ENCODE peak calls at places on chromosomes 6 and 20, in seven cellular contexts. F is dorsolateral prefrontal cortex, H is brain microvascular endothelial cell, L is fibroblast of villous mesenchyme, K is cardiac fibroblast, W is upper lobe of left lung, S is BE2C. E is an unnamed sample.

GRCh38 chr6:73388800-73389512 is 5.7 kb upstream of the DDX43 start:
- DNase-seq in F (peak; percentile 67), H (peak; percentile 49), L (peak; percentile 54), K (peak; percentile 72), W (peak; percentile 82), S (peak; percentile 61), E (peak; percentile 67)

GRCh38 chr6:77010931-77011542 is 452.3 kb downstream of the HTR1B start:
- DNase-seq in F (no peak), H (no peak), L (no peak), K (no peak), W (peak; percentile 66), S (no peak), E (no peak)

GRCh38 chr6:13445005-13445743 is 42.2 kb downstream of the GFOD1 start:
- DNase-seq in F (no peak), H (peak; percentile 27), L (peak; percentile 65), K (peak; percentile 61), W (no peak), S (peak; percentile 88), E (peak; percentile 81)

GRCh38 chr6:45970326-45970725 is 45.3 kb downstream of the CLIC5 start:
- DNase-seq in F (no peak), H (no peak), L (no peak), K (no peak), W (no peak), S (no peak), E (no peak)

GRCh38 chr20:46826343-46826984 is 68.2 kb upstream of the EYA2 start:
- DNase-seq in F (no peak), H (peak; percentile 46), L (no peak), K (peak; percentile 33), W (no peak), S (no peak), E (peak; percentile 23)

GRCh38 chr6:166904101-166904746 is 52.1 kb downstream of the RNASET2 start:
- DNase-seq in F (no peak), H (peak; percentile 32), L (no peak), K (no peak), W (peak; percentile 58), S (peak; percentile 34), E (peak; percentile 41)

GRCh38 chr6:12802440-12802839 is 85.9 kb downstream of the PHACTR1 start:
- DNase-seq in F (no peak), H (no peak), L (no peak), K (no peak), W (no peak), S (no peak), E (no peak)

GRCh38 chr6:140970485-140970884 is 1162.2 kb upstream of the GJE1 start:
- DNase-seq in F (no peak), H (no peak), L (peak; percentile 38), K (no peak), W (no peak), S (no peak), E (no peak)

GRCh38 chr6:90212274-90212673 is 84.4 kb downstream of the BACH2 start:
- DNase-seq in F (no peak), H (no peak), L (no peak), K (no peak), W (no peak), S (no peak), E (no peak)

GRCh38 chr20:63123326-63123725 is 92.6 kb downstream of the YTHDF1 start:
- DNase-seq in F (no peak), H (no peak), L (no peak), K (no peak), W (peak; percentile 50), S (no peak), E (no peak)

GRCh38 chr6:44731485-44732095 is 344.1 kb downstream of the CDC5L start:
- DNase-seq in F (no peak), H (no peak), L (no peak), K (no peak), W (no peak), S (no peak), E (no peak)

GRCh38 chr6:123715243-123715863 is 78.6 kb upstream of the TRDN start:
- DNase-seq in F (no peak), H (no peak), L (peak; percentile 13), K (peak; percentile 50), W (no peak), S (peak; percentile 17), E (peak; percentile 48)

GRCh38 chr20:6048391-6048790 is 5.5 kb downstream of the LRRN4 start:
- DNase-seq in F (no peak), H (no peak), L (no peak), K (no peak), W (no peak), S (no peak), E (no peak)

GRCh38 chr6:152630832-152631231 is 6.3 kb downstream of the SYNE1 start:
- DNase-seq in F (no peak), H (no peak), L (no peak), K (no peak), W (no peak), S (no peak), E (no peak)

GRCh38 chr20:37680420-37680819 is 13.4 kb upstream of the CTNNBL1 start:
- DNase-seq in F (no peak), H (peak; percentile 15), L (peak; percentile 33), K (peak; percentile 11), W (no peak), S (no peak), E (peak; percentile 29)

GRCh38 chr20:22815206-22815551 is 219.9 kb upstream of the SSTR4 start:
- DNase-seq in F (no peak), H (no peak), L (no peak), K (no peak), W (no peak), S (no peak), E (no peak)

GRCh38 chr20:22819134-22819533 is 216.0 kb upstream of the SSTR4 start:
- DNase-seq in F (no peak), H (no peak), L (peak; percentile 75), K (no peak), W (no peak), S (no peak), E (no peak)

GRCh38 chr20:22814475-22815205 is 220.5 kb upstream of the SSTR4 start:
- DNase-seq in F (no peak), H (no peak), L (peak; percentile 81), K (no peak), W (no peak), S (no peak), E (peak; percentile 80)

GRCh38 chr20:22816016-22816415 is 219.1 kb upstream of the SSTR4 start:
- DNase-seq in F (no peak), H (no peak), L (no peak), K (no peak), W (no peak), S (no peak), E (no peak)

DNA sequence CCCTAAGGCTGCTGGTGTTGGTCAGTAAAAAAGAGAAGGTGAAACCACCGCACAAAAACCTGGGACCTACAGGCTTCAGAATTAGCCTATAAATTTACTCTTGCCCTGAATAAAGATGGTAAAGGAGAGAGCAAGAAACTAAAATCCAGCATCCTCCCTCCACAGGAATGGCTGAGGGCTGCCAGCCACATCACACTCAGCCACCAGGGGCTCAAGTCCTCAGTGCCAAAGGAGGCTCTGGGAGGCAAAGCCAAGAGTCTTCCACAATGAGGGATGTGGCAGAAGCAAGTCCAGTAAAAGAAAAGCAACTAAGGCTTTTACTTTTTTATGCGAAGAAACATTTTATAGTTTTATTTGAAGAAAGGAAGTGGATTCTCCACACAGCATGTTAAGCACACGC is 219.5 kb upstream of the SSTR4 start:
- DNase-seq in F (no peak), H (no peak), L (no peak), K (no peak), W (no peak), S (no peak), E (no peak)
- TF ChIP-seq CTCF in F (no peak), H (peak; percentile 56), L (peak; percentile 18), K (peak; percentile 28), W (no peak), S (no peak), E (peak; percentile 37)

GRCh38 chr20:59175861-59176260 is 12.2 kb downstream of the ZNF831 start:
- DNase-seq in F (no peak), H (no peak), L (no peak), K (no peak), W (no peak), S (no peak), E (no peak)
- H3K4me3 ChIP-seq in F (no peak overlapping the region), H (no peak overlapping the region), L (no peak overlapping the region), K (no peak overlapping the region), W (no peak overlapping the region), S (no peak overlapping the region), E (no peak overlapping the region)

GRCh38 chr20:45547206-45547770 is at the start of gene EPPIN:
- DNase-seq in F (no peak), H (no peak), L (no peak), K (no peak), W (no peak), S (no peak), E (no peak)

GRCh38 chr20:45548410-45548809 is 1.2 kb upstream of the EPPIN start:
- DNase-seq in F (no peak), H (no peak), L (no peak), K (no peak), W (no peak), S (no peak), E (no peak)

GRCh38 chr20:45550765-45551164 is 3.6 kb upstream of the EPPIN start:
- DNase-seq in F (no peak), H (no peak), L (no peak), K (no peak), W (no peak), S (no peak), E (no peak)

GRCh38 chr20:45545351-45545750 is 1.9 kb downstream of the EPPIN start:
- DNase-seq in F (no peak), H (no peak), L (no peak), K (no peak), W (no peak), S (no peak), E (no peak)

GRCh38 chr20:45545754-45546453 is 1.3 kb downstream of the EPPIN start:
- DNase-seq in F (no peak), H (peak; percentile 0), L (peak; percentile 51), K (peak; percentile 44), W (no peak), S (no peak), E (peak; percentile 55)
- TF ChIP-seq CTCF in F (peak; percentile 53), H (peak; percentile 50), L (peak; percentile 57), K (peak; percentile 26), W (no peak), S (peak; percentile 22), E (peak; percentile 50)

GRCh38 chr6:85361643-85362014 is 88.3 kb upstream of the NT5E start:
- DNase-seq in F (no peak), H (no peak), L (no peak), K (no peak), W (no peak), S (no peak), E (no peak)

GRCh38 chr6:85360794-85361642 is 88.9 kb upstream of the NT5E start:
- DNase-seq in F (no peak), H (peak; percentile 89), L (peak; percentile 92), K (peak; percentile 96), W (no peak), S (no peak), E (peak; percentile 96)

GRCh38 chr6:85363870-85364269 is 86.0 kb upstream of the NT5E start:
- DNase-seq in F (no peak), H (no peak), L (no peak), K (no peak), W (no peak), S (no peak), E (no peak)

GRCh38 chr6:85362652-85363310 is 87.1 kb upstream of the NT5E start:
- DNase-seq in F (no peak), H (no peak), L (peak; percentile 40), K (no peak), W (no peak), S (no peak), E (peak; percentile 19)

DNA sequence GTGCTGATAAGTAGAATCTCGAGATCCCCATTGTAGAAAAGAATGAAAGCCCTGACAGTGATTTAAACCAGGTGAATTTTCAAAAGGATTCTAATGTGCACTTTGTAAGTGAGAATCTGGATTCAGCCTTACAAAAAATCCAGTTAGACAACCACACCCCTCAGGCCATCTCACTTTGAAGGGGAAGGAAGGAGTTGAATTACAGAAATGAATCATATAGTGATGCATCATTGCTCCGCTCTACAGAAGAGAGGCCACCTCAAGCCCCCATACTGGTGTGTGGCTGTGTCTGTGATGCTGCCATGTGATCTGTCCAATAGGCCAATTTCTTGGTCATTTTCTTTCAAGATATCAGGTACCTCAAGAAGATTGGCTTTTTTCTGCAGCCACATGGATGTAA is 85.5 kb upstream of the NT5E start:
- DNase-seq in F (no peak), H (peak; percentile 67), L (no peak), K (peak; percentile 83), W (no peak), S (no peak), E (peak; percentile 67)
- H3K4me3 ChIP-seq in F (no peak overlapping the region), H (no peak overlapping the region), L (no peak overlapping the region), K (no peak overlapping the region), W (no peak overlapping the region), S (no peak overlapping the region), E (no peak overlapping the region)